ENCODE peak calls at places on chromosomes 16 and 17, in seven cellular contexts. K is GM12878, S is NT2/D1, J is K562, X is HCT116, E is H1, T is HepG2. Q is an unnamed sample.

GRCh38 chr17:79628861-79629547 is 18.2 kb upstream of the RBFOX3 start:
- DNase-seq in J (no peak), X (no peak), S (no peak), E (peak; percentile 26), T (no peak), K (no peak), Q (peak; percentile 12)

GRCh38 chr16:16042076-16042475 is 92.7 kb downstream of the ABCC1 start:
- DNase-seq in J (no peak), K (no peak), X (no peak), S (no peak), T (no peak), E (no peak), Q (peak; percentile 71)

GRCh38 chr17:2094891-2095535 is 40.1 kb downstream of the HIC1 start:
- DNase-seq in K (no peak), E (no peak), X (no peak), J (no peak), T (peak; percentile 92), S (no peak), Q (peak; percentile 37)

GRCh38 chr17:17344507-17345293 is 41.5 kb downstream of the NT5M start:
- DNase-seq in S (no peak), T (peak; percentile 68), K (no peak), X (no peak), J (no peak), E (peak; percentile 33), Q (no peak)

GRCh38 chr16:71626858-71627213 is 852 bp downstream of the MARVELD3 start:
- DNase-seq in J (peak; percentile 53), E (peak; percentile 86), T (no peak), K (no peak), X (peak; percentile 56), S (no peak), Q (no peak)

GRCh38 chr17:63445571-63446217 is 412 bp downstream of the CYB561 start:
- DNase-seq in X (peak; percentile 58), T (no peak), E (peak; percentile 92), J (peak; percentile 60), S (peak; percentile 22), K (no peak), Q (peak; percentile 94)

GRCh38 chr16:17432902-17433576 is 37.7 kb downstream of the XYLT1 start:
- DNase-seq in S (no peak), T (no peak), K (no peak), X (no peak), E (no peak), J (no peak), Q (no peak)

GRCh38 chr17:35046740-35047283 is 16.7 kb downstream of the RFFL start:
- DNase-seq in E (no peak), X (no peak), S (no peak), K (peak; percentile 81), T (peak; percentile 63), J (no peak), Q (peak; percentile 54)

GRCh38 chr16:89925596-89926079 is 2.5 kb downstream of the TUBB3 start:
- DNase-seq in K (no peak), E (no peak), S (no peak), J (no peak), X (no peak), T (no peak), Q (peak; percentile 57)

GRCh38 chr16:19674485-19674884 is 43.5 kb downstream of the KNOP1 start:
- DNase-seq in K (no peak), T (no peak), X (no peak), J (no peak), E (no peak), S (no peak), Q (no peak)

GRCh38 chr17:83162035-83162745 is 82.8 kb downstream of the METRNL start:
- DNase-seq in S (no peak), T (no peak), J (no peak), X (no peak), K (no peak), E (no peak), Q (no peak)

GRCh38 chr16:30958164-30959083 is 870 bp downstream of the SETD1A start:
- DNase-seq in J (peak; percentile 95), K (no peak), E (peak; percentile 77), X (peak; percentile 35), T (peak; percentile 71), S (no peak), Q (peak; percentile 93)

GRCh38 chr16:47920709-47921108 is 235.1 kb downstream of the ABCC12 start:
- DNase-seq in J (no peak), K (no peak), E (no peak), X (no peak), T (no peak), S (no peak), Q (no peak)

GRCh38 chr17:11548398-11548797 is 49.9 kb upstream of the DNAH9 start:
- DNase-seq in J (no peak), S (no peak), E (no peak), X (no peak), T (no peak), K (no peak), Q (no peak)

GRCh38 chr17:4161560-4162221 is 18.7 kb downstream of the CYB5D2 start:
- DNase-seq in S (no peak), X (no peak), T (no peak), K (no peak), J (peak; percentile 25), E (no peak), Q (peak; percentile 66)

GRCh38 chr17:74528491-74529199 is 2.6 kb downstream of the CD300LB start:
- DNase-seq in T (no peak), K (peak; percentile 76), X (no peak), J (no peak), S (no peak), E (no peak), Q (no peak)

GRCh38 chr16:81237282-81237681 is 1.2 kb upstream of the BCO1 start:
- DNase-seq in K (no peak), J (no peak), E (no peak), X (no peak), S (no peak), T (no peak), Q (no peak)

GRCh38 chr17:58911741-58912343 is 156.2 kb downstream of the PPM1E start:
- DNase-seq in X (peak; percentile 16), K (no peak), J (no peak), S (no peak), E (no peak), T (no peak), Q (no peak)

GRCh38 chr17:42459983-42460300 is 1.3 kb downstream of the ATP6V0A1 start:
- DNase-seq in S (no peak), K (no peak), E (no peak), J (no peak), T (no peak), X (no peak), Q (peak; percentile 32)

GRCh38 chr16:66618588-66618987 is 14.1 kb downstream of the CMTM3 start:
- DNase-seq in E (no peak), K (no peak), J (no peak), S (no peak), X (peak; percentile 70), T (no peak), Q (no peak)

DNA sequence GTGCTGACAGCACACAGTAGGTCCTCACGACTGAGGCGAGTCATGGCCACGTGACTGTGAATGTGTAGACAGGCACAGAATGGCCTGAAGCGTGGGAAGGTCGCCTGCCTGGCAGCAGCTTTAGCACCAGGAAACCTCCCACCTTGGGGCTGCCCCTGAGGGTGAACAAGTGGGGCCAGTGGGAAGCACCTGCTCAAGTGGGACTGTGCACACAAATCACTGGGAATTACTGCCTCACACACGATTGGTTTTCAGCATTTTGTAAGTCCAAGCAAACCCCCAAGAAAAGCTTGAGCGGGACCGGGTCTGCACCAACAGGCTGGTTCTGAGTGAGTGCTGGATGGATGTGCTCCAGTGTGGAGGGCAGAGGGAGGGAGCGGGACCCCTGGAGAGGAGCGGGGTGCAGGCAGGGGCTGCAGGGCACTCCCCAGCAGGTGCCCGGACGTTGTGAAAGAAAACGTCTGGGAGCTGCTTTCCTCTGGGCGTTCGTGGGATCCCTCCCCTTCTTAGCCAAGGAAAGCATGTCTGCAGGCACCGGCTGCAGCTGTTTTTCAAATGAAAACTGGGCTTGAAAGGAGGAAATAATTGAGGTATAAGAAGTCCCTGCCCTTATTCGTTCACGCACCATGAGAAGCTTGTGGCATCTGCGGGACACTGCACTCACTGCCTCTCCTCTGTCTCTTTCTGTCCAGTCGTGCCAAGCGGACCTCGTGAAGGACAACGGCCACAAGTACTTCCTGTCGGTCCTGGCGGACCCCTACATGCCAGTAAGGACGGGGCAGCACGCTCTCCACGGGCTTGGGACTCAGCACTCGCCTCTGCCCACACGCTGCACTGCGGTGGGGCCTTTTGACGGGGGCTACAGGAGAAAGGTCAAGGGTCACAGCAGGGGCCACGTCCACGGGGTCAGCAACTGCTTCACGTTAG is 111.7 kb upstream of the CHMP6 start:
- DNase-seq in E (no peak), J (no peak), K (no peak), T (no peak), X (no peak), S (no peak), Q (no peak)
- TF ChIP-seq YY1 in E (no peak), J (no peak), K (no peak), T (no peak), X (no peak), S (no peak), Q (no peak)

GRCh38 chr16:69478685-69479084 is 54.3 kb downstream of the CYB5B start:
- DNase-seq in J (no peak), X (no peak), S (no peak), E (no peak), T (no peak), K (no peak), Q (no peak)

GRCh38 chr16:69477546-69477945 is 53.1 kb downstream of the CYB5B start:
- DNase-seq in X (no peak), T (no peak), K (no peak), J (no peak), S (no peak), E (no peak), Q (no peak)

GRCh38 chr16:69474447-69474846 is 50.0 kb downstream of the CYB5B start:
- DNase-seq in J (no peak), E (no peak), T (no peak), X (no peak), K (no peak), S (no peak), Q (no peak)

GRCh38 chr16:69479806-69480205 is 55.4 kb downstream of the CYB5B start:
- DNase-seq in J (no peak), X (no peak), K (no peak), S (no peak), T (no peak), E (no peak), Q (no peak)

DNA sequence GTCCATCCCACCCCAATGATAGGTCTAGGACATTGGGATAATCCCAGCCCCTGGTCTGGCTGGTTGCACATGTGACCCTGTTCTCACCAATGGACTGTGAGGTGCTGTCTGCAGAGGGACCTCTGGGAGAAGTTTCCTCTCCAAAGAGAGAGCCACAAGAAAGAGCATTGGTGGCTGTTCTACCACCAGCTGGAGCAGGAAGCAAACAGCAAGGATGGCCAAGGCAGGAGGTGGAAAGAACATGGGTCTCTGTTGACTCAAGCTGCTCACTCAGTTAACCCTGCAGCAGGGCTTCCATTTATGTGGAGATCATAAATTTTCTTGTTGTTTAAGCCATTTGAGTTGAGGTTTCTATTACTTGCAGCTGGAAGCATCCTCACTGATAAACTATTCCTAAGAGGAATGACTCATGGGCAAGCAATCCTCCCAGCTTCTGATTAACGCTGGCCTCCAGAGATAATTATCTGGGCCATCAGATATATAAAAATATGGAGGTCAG is 52.5 kb downstream of the CYB5B start:
- DNase-seq in X (peak; percentile 50), K (no peak), J (no peak), E (no peak), T (peak; percentile 29), S (no peak), Q (no peak)
- TF ChIP-seq YY1 in X (peak; percentile 1), K (no peak), J (no peak), E (no peak), T (no peak), S (no peak), Q (peak; percentile 65)

GRCh38 chr16:87201052-87201451 is 116.1 kb downstream of the C16orf95 start:
- DNase-seq in K (no peak), S (no peak), E (no peak), J (no peak), X (no peak), T (no peak), Q (no peak)
- TF ChIP-seq YY1 in K (no peak), S (no peak), E (no peak), J (no peak), X (no peak), T (no peak), Q (no peak)

GRCh38 chr16:68993885-68994284 is 111.6 kb upstream of the HAS3 start:
- DNase-seq in X (no peak), S (no peak), E (no peak), T (peak; percentile 82), J (no peak), K (no peak), Q (no peak)
- TF ChIP-seq YY1 in X (no peak), S (no peak), E (no peak), T (no peak), J (no peak), K (no peak), Q (no peak)